ENCODE peak calls at places on chromosomes 12 and 14, in five cellular contexts. J is A549, Q is HepG2, N is GM12878, H is K562. D is an unnamed sample.

GRCh38 chr12:113439606-113440030 is 17.4 kb downstream of the SDSL start:
- DNase-seq in J (peak), Q (peak), N (no peak), H (peak), D (peak)

GRCh38 chr12:32084753-32085152 is 21.9 kb upstream of the BICD1 start:
- DNase-seq in J (no peak), Q (no peak), N (no peak), H (no peak), D (no peak)

GRCh38 chr12:2959194-2959507 is at the start of gene TEAD4:
- DNase-seq in J (peak), Q (peak), N (no peak), H (peak), D (peak)

GRCh38 chr12:41967668-41968649 is 176.7 kb downstream of the GXYLT1 start:
- DNase-seq in J (no peak), Q (no peak), N (no peak), H (no peak), D (peak)

GRCh38 chr12:107091381-107091780 is 2.0 kb downstream of the CRY1 start:
- DNase-seq in J (peak), Q (no peak), N (no peak), H (no peak), D (no peak)

GRCh38 chr12:27237790-27238771 is 6.0 kb upstream of the STK38L start:
- DNase-seq in J (no peak), Q (no peak), N (peak), H (no peak), D (no peak)

GRCh38 chr12:46724020-46724419 is 101.8 kb downstream of the SLC38A4 start:
- DNase-seq in J (no peak), Q (no peak), N (no peak), H (no peak), D (no peak)

GRCh38 chr14:96165493-96166474 is 38.9 kb upstream of the BDKRB2 start:
- DNase-seq in J (no peak), Q (no peak), N (no peak), H (no peak), D (no peak)

GRCh38 chr14:63899953-63900352 is 47.1 kb downstream of the SYNE2 start:
- DNase-seq in J (no peak), Q (no peak), N (no peak), H (no peak), D (no peak)

GRCh38 chr12:117587646-117588287 is 226.3 kb upstream of the NOS1 start:
- DNase-seq in J (peak), Q (peak), N (no peak), H (peak), D (peak)

GRCh38 chr14:105476937-105477658 is 2.5 kb downstream of the CRIP2 start:
- DNase-seq in J (no peak), Q (no peak), N (no peak), H (no peak), D (no peak)

GRCh38 chr12:121452356-121453021 is 52.6 kb downstream of the RNF34 start:
- DNase-seq in J (no peak), Q (no peak), N (no peak), H (no peak), D (no peak)

GRCh38 chr12:62622177-62622576 is 155.6 kb downstream of the MON2 start:
- DNase-seq in J (no peak), Q (no peak), N (no peak), H (no peak), D (no peak)

GRCh38 chr14:24329736-24330135 is 5.1 kb downstream of the ADCY4 start:
- DNase-seq in J (no peak), Q (no peak), N (no peak), H (no peak), D (no peak)

GRCh38 chr12:68497112-68497511 is 113.6 kb upstream of the RAP1B start:
- DNase-seq in J (no peak), Q (no peak), N (peak), H (no peak), D (no peak)

GRCh38 chr12:40149673-40150260 is 43.9 kb upstream of the SLC2A13 start:
- DNase-seq in J (peak), Q (no peak), N (no peak), H (no peak), D (no peak)

GRCh38 chr12:106145539-106146447 is 7.0 kb upstream of the NUAK1 start:
- DNase-seq in J (no peak), Q (no peak), N (no peak), H (no peak), D (no peak)

GRCh38 chr12:95322335-95322734 is 104.7 kb downstream of the VEZT start:
- DNase-seq in J (no peak), Q (no peak), N (no peak), H (no peak), D (no peak)

GRCh38 chr12:66438601-66439000 is 136.3 kb downstream of the HELB start:
- DNase-seq in J (no peak), Q (no peak), N (no peak), H (no peak), D (no peak)

GRCh38 chr14:36014236-36014635 is 162.3 kb downstream of the PTCSC3 start:
- DNase-seq in J (no peak), Q (no peak), N (no peak), H (no peak), D (no peak)

GRCh38 chr12:19893514-19893913 is 454.2 kb downstream of the AEBP2 start:
- DNase-seq in J (peak), Q (no peak), N (no peak), H (no peak), D (no peak)

GRCh38 chr14:67618617-67619063 is 1.1 kb upstream of the ARG2 start:
- DNase-seq in J (peak), Q (peak), N (no peak), H (peak), D (no peak)

GRCh38 chr12:47686645-47687240 is 19.1 kb downstream of the RPAP3 start:
- DNase-seq in J (peak), Q (peak), N (no peak), H (peak), D (no peak)

GRCh38 chr14:54564071-54564798 is 2.7 kb upstream of the SAMD4A start:
- DNase-seq in J (peak), Q (peak), N (no peak), H (peak), D (no peak)

GRCh38 chr12:117204146-117204545 is 13.9 kb upstream of the FBXO21 start:
- DNase-seq in J (no peak), Q (no peak), N (no peak), H (no peak), D (no peak)

GRCh38 chr12:118780939-118781338 is 200.4 kb upstream of the SRRM4 start:
- DNase-seq in J (no peak), Q (peak), N (no peak), H (no peak), D (no peak)

GRCh38 chr12:27733052-27733656 is 22.5 kb downstream of the MRPS35 start:
- DNase-seq in J (peak), Q (peak), N (no peak), H (peak), D (no peak)

GRCh38 chr14:105169776-105170655 is 1.4 kb upstream of the JAG2 start:
- DNase-seq in J (no peak), Q (no peak), N (no peak), H (no peak), D (no peak)

GRCh38 chr14:103735022-103735421 is 19.4 kb downstream of the ZFYVE21 start:
- DNase-seq in J (no peak), Q (no peak), N (no peak), H (no peak), D (no peak)
- TF ChIP-seq ESRRA in J (no peak), Q (no peak), N (no peak), H (no peak), D (no peak)

DNA sequence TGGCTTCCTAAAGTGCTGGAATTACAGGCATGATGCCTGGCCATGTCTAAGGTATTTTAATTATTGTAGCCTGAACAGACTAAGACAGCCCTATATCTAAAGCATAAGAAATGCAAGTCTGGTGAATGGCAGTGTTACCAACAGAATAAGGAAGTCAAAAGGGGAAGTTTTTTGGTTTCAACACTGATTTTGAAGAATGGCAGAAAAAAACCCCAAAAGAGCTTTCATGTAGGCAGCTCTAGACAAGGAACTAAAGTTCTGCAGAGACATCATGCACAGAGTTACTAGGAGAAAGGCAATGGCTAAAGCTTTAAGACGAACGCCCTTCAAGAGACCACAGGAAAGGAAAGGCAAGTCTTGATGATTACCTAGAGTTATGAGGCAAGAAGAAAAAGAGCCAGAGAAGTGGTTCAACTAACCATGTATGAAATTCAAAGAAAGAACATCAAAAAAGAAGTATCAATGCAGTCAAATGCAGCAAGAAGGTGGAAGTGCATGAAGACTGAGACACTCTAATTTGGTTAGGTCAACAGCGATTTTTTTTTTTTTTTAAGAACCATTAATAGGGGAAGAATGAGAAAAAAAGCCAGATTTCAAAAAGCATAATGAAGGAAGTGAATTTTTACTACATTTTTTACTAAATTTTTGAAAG is 50.8 kb downstream of the RPS6KA5 start:
- DNase-seq in J (no peak), Q (no peak), N (peak), H (no peak), D (no peak)
- TF ChIP-seq ESRRA in J (no peak), Q (no peak), N (no peak), H (no peak), D (no peak)

DNA sequence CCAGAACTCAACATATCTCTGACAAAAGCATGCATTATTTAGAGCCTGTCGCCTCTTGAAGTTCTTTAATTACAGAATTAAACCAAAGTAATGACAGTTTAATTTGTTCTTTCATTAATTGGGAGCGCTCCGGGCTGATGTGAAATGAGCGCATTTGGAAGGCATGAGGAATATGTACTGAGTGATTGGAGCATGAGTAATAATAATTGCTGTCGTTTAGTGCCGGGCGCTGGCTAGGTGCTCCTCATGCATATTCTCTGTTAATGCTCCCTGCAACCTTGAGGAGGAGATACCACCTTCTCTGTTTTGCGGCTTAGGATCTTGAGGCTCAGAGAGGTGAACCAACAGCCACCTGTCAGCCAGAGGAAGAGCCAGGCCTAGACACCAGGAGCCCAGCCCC is 120.5 kb downstream of the SLC25A47 start:
- DNase-seq in J (no peak), Q (no peak), N (no peak), H (no peak), D (no peak)
- TF ChIP-seq ESRRA in J (no peak), Q (no peak), N (no peak), H (no peak), D (no peak)

GRCh38 chr14:101182476-101182875 is 279.0 kb upstream of the RTL1 start:
- DNase-seq in J (no peak), Q (no peak), N (no peak), H (no peak), D (no peak)

GRCh38 chr14:101184104-101184455 is 280.6 kb upstream of the RTL1 start:
- DNase-seq in J (no peak), Q (no peak), N (no peak), H (no peak), D (no peak)

GRCh38 chr14:101185081-101185835 is 281.7 kb upstream of the RTL1 start:
- DNase-seq in J (no peak), Q (no peak), N (no peak), H (no peak), D (no peak)

GRCh38 chr14:101184562-101184961 is 281.0 kb upstream of the RTL1 start:
- DNase-seq in J (no peak), Q (no peak), N (no peak), H (no peak), D (no peak)

GRCh38 chr14:101183376-101184103 is 280.0 kb upstream of the RTL1 start:
- DNase-seq in J (no peak), Q (peak), N (no peak), H (peak), D (peak)
- TF ChIP-seq ESRRA in J (no peak), Q (no peak), N (no peak), H (no peak), D (no peak)

GRCh38 chr12:122788387-122788786 is 14.0 kb downstream of the CCDC62 start:
- DNase-seq in J (no peak), Q (no peak), N (no peak), H (no peak), D (no peak)

GRCh38 chr12:122789637-122790036 is 15.3 kb downstream of the CCDC62 start:
- DNase-seq in J (no peak), Q (no peak), N (no peak), H (no peak), D (no peak)

GRCh38 chr12:122795807-122796206 is 21.4 kb downstream of the CCDC62 start:
- DNase-seq in J (no peak), Q (no peak), N (no peak), H (no peak), D (no peak)

GRCh38 chr12:122790393-122791075 is 16.2 kb downstream of the CCDC62 start:
- DNase-seq in J (no peak), Q (no peak), N (no peak), H (no peak), D (no peak)

DNA sequence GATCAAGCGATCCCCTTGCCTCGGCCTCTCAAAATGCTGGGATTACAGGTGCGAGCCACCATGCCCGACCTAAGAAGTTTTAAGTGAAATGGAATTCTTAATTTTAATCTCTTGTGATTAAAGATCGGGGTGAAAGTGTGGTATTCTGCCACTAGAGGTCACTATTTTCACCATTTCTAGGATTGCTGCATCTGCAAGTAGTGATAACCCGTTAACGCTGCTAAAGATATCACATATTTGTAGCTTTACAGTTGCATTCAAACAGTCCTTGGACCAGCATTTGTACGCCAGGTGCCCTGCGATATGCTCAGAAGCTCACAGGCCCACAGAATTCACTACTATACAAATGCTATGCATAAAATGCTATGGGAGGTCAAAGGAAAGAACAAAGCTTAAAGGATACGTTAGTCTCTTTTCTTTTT is 19.3 kb downstream of the CCDC62 start:
- DNase-seq in J (peak), Q (peak), N (no peak), H (peak), D (no peak)
- TF ChIP-seq ESRRA in J (no peak), Q (no peak), N (no peak), H (no peak), D (no peak)

D was measured in WTC11.